ENCODE peak calls at places on chromosomes 1 and 21, in six cellular contexts. L is T-helper 2 cell; D is uterus; X is NCI-H2029; G is fibroblast of the conjunctiva; B is effector CD4-positive, alpha-beta T cell. K is an unnamed sample.

GRCh38 chr1:216665381-216665780 is 57.8 kb downstream of the ESRRG start:
- DNase-seq in B (no peak), G (peak), L (no peak), D (no peak), X (no peak), K (no peak)

GRCh38 chr21:40846566-40847411 is at the start of gene DSCAM:
- DNase-seq in L (peak), X (peak), G (no peak), D (no peak), B (no peak), K (no peak)

GRCh38 chr1:183291802-183292515 is 105.9 kb downstream of the LAMC2 start:
- DNase-seq in D (peak), B (no peak), G (no peak), X (no peak), L (no peak), K (peak)

GRCh38 chr1:1068374-1069060 is 5.6 kb downstream of the RNF223 start:
- DNase-seq in G (no peak), X (peak), D (no peak), B (peak), L (peak), K (no peak)

GRCh38 chr1:39890880-39891279 is 7.6 kb upstream of the TRIT1 start:
- DNase-seq in D (no peak), L (no peak), X (no peak), G (no peak), B (no peak), K (no peak)

GRCh38 chr1:207867136-207868081 is 43.5 kb downstream of the CD34 start:
- DNase-seq in B (no peak), L (peak), G (no peak), X (no peak), D (no peak), K (peak)

GRCh38 chr1:68198752-68199151 is 33.6 kb downstream of the WLS start:
- DNase-seq in D (no peak), G (no peak), B (no peak), L (no peak), X (no peak), K (no peak)

GRCh38 chr1:205947024-205947423 is 3.8 kb upstream of the SLC26A9 start:
- DNase-seq in G (no peak), L (no peak), D (no peak), B (no peak), X (no peak), K (no peak)

GRCh38 chr1:206956313-206956597 is 10.0 kb upstream of the PIGR start:
- DNase-seq in G (no peak), D (no peak), L (no peak), X (no peak), B (no peak), K (no peak)

GRCh38 chr1:97489834-97490233 is 431.0 kb downstream of the DPYD start:
- DNase-seq in L (peak), B (no peak), X (no peak), G (no peak), D (no peak), K (no peak)

GRCh38 chr1:149916927-149917310 is 725 bp downstream of the SV2A start:
- DNase-seq in X (no peak), L (no peak), B (no peak), G (no peak), D (no peak), K (no peak)

GRCh38 chr1:228530951-228531731 is 44.0 kb downstream of the RNF187 start:
- DNase-seq in G (no peak), D (no peak), B (no peak), X (no peak), L (no peak), K (no peak)

GRCh38 chr21:45054162-45054926 is 20.0 kb upstream of the ADARB1 start:
- DNase-seq in D (no peak), L (no peak), X (no peak), G (no peak), B (no peak), K (no peak)

GRCh38 chr1:174659823-174660222 is 212.1 kb downstream of the GPR52 start:
- DNase-seq in D (no peak), X (no peak), B (no peak), L (no peak), G (peak), K (no peak)

GRCh38 chr1:83845437-83846071 is 153.4 kb downstream of the TTLL7 start:
- DNase-seq in B (no peak), G (peak), L (no peak), D (no peak), X (no peak), K (no peak)

GRCh38 chr1:151501474-151501873 is 9.7 kb upstream of the CGN start:
- DNase-seq in B (no peak), X (peak), D (no peak), L (no peak), G (no peak), K (no peak)

GRCh38 chr1:159492575-159493323 is 43.1 kb downstream of the OR10J5 start:
- DNase-seq in L (no peak), X (no peak), G (no peak), D (no peak), B (no peak), K (no peak)

GRCh38 chr1:26838474-26839338 is 12.2 kb downstream of the ZDHHC18 start:
- DNase-seq in B (peak), X (no peak), L (peak), G (no peak), D (no peak), K (peak)

GRCh38 chr1:225824522-225824921 is 14.6 kb downstream of the EPHX1 start:
- DNase-seq in X (peak), L (no peak), D (no peak), G (no peak), B (no peak), K (no peak)

GRCh38 chr1:192660613-192661012 is 24.7 kb downstream of the RGS13 start:
- DNase-seq in X (no peak), L (no peak), G (no peak), B (no peak), D (no peak), K (no peak)

GRCh38 chr1:84375965-84376910 is 22.0 kb upstream of the DNASE2B start:
- DNase-seq in G (no peak), D (no peak), L (no peak), B (no peak), X (no peak), K (no peak)

K was measured in left cardiac atrium.